ENCODE peak calls at places on chromosomes 16 and 17, in seven cellular contexts. A is HCT116, K is adipocyte, H is fibroblast of lung, F is IMR-90, T is astrocyte, G is H9. R is an unnamed sample.

GRCh38 chr16:90020838-90021382 is 1.7 kb upstream of the DBNDD1 start:
- DNase-seq in A (no peak), K (no peak), H (no peak), F (peak), T (peak), G (no peak), R (no peak)

GRCh38 chr17:82611140-82612058 is 36.8 kb downstream of the WDR45B start:
- DNase-seq in A (no peak), K (peak), H (peak), F (peak), T (peak), G (no peak), R (peak)

GRCh38 chr16:62256406-62256805 is 220.2 kb upstream of the CDH8 start:
- DNase-seq in A (no peak), K (no peak), H (no peak), F (no peak), T (no peak), G (no peak), R (no peak)

GRCh38 chr17:83201206-83202001 is 122.0 kb downstream of the METRNL start:
- DNase-seq in A (no peak), K (no peak), H (no peak), F (no peak), T (no peak), G (no peak), R (no peak)

GRCh38 chr16:89391-90302 is 11.6 kb downstream of the MPG start:
- DNase-seq in A (no peak), K (no peak), H (no peak), F (no peak), T (no peak), G (no peak), R (no peak)

GRCh38 chr17:79821331-79822095 is 17.7 kb downstream of the CBX4 start:
- DNase-seq in A (no peak), K (no peak), H (no peak), F (no peak), T (no peak), G (no peak), R (no peak)

GRCh38 chr16:68345958-68346635 is 35.3 kb downstream of the PRMT7 start:
- DNase-seq in A (no peak), K (no peak), H (no peak), F (no peak), T (no peak), G (no peak), R (no peak)

GRCh38 chr16:84462296-84463210 is 41.9 kb downstream of the MEAK7 start:
- DNase-seq in A (no peak), K (no peak), H (no peak), F (no peak), T (no peak), G (peak), R (no peak)

GRCh38 chr17:47820023-47820789 is 1.4 kb downstream of the OSBPL7 start:
- DNase-seq in A (no peak), K (no peak), H (no peak), F (no peak), T (no peak), G (no peak), R (no peak)
- H3K9ac ChIP-seq in A (peak), K (no peak), H (no peak), F (no peak), T (no peak), G (no peak), R (no peak)

GRCh38 chr16:3059041-3059722 is 6.3 kb upstream of the IL32 start:
- DNase-seq in A (peak), K (peak), H (peak), F (peak), T (peak), G (peak), R (peak)

GRCh38 chr16:3057181-3058166 is 8.0 kb upstream of the IL32 start:
- DNase-seq in A (no peak), K (no peak), H (no peak), F (no peak), T (no peak), G (no peak), R (no peak)

GRCh38 chr16:3056336-3057180 is 8.9 kb upstream of the IL32 start:
- DNase-seq in A (no peak), K (no peak), H (no peak), F (no peak), T (no peak), G (no peak), R (peak)

GRCh38 chr16:3059723-3060242 is 5.7 kb upstream of the IL32 start:
- DNase-seq in A (no peak), K (no peak), H (no peak), F (no peak), T (no peak), G (no peak), R (no peak)

GRCh38 chr16:3058173-3059030 is 7.0 kb upstream of the IL32 start:
- DNase-seq in A (peak), K (peak), H (peak), F (no peak), T (no peak), G (peak), R (peak)
- H3K9ac ChIP-seq in A (peak), K (peak), H (peak), F (peak), T (peak), G (no peak), R (peak)

GRCh38 chr17:43351686-43352085 is 47.1 kb upstream of the ARL4D start:
- DNase-seq in A (no peak), K (no peak), H (no peak), F (no peak), T (no peak), G (no peak), R (no peak)
- H3K9ac ChIP-seq in A (no peak), K (no peak), H (no peak), F (no peak), T (no peak), G (no peak), R (no peak)

DNA sequence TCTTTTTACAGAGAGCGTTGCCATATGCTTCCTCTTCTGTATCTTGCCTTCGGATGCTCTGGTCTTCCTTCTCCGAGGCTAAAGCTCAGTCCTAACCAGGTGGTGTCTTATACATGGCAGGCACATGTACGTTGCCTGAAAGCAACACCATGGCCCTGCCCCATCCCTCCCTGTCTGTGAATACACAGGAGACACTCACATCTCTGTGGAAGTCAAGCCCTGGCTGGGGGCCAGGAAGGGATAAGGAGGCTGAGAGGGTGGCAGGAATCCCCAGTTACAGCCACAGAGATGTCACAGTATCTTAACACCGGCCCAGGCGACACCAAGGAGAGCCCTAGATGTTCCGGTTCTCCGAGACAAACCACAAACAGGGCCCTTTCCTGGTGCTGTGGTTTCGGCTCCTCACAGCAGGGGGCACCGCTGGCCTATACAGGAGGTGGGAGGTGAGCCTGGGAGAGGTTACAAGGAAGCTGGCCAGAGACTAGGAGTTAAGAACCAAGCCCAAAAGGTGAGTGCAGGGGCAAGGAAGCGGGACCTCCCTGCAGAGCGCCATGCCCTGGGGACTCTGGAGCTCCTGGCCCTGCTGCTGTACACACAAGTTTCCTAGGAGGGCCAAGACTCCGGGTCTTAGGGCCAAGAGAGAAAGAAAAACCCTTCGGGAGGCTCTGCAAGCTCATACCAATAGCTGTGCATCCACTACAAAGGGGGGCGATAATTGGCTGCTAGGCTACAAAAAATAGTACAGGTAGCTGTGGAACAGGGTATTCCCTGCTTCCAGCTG is 41.7 kb downstream of the SRL start:
- DNase-seq in A (peak), K (peak), H (peak), F (peak), T (peak), G (peak), R (peak)
- H3K9ac ChIP-seq in A (peak), K (no peak), H (no peak), F (no peak), T (no peak), G (no peak), R (no peak)

R was measured in trophoblast cell.